ENCODE peak calls at places on chromosomes 3 and 15, in six cellular contexts. Q is transverse colon, C is GM12878, L is HCT116, K is testis, R is NB4. H is an unnamed sample.
A peak's percentile ranks its signal among the peaks of the same experiment; 100 is the strongest.

GRCh38 chr3:51966941-51967383 is 292 bp downstream of the PCBP4 start:
- DNase-seq in K (no peak), C (no peak), R (no peak), L (no peak), Q (no peak), H (no peak)

GRCh38 chr15:29140475-29141172 is 129.0 kb downstream of the NSMCE3 start:
- DNase-seq in C (no peak), R (no peak), L (no peak), K (no peak), Q (no peak), H (peak; percentile 78)

GRCh38 chr15:74208901-74209559 is 6.4 kb upstream of the STRA6 start:
- DNase-seq in L (no peak), Q (no peak), K (no peak), C (no peak), R (no peak), H (no peak)

GRCh38 chr3:38421679-38422336 is 31.9 kb upstream of the ACVR2B start:
- DNase-seq in L (no peak), C (no peak), R (no peak), Q (no peak), K (no peak), H (no peak)

GRCh38 chr3:111326144-111326995 is 215.6 kb upstream of the CD96 start:
- DNase-seq in C (no peak), Q (no peak), L (no peak), K (no peak), R (no peak), H (no peak)

GRCh38 chr3:72338942-72339749 is 509.1 kb downstream of the SHQ1 start:
- DNase-seq in C (peak; percentile 15), R (peak; percentile 33), L (peak; percentile 95), K (no peak), Q (no peak), H (no peak)

GRCh38 chr3:119637679-119638525 is 22.5 kb downstream of the POPDC2 start:
- DNase-seq in Q (no peak), R (peak; percentile 69), L (no peak), C (peak; percentile 82), K (no peak), H (no peak)

GRCh38 chr3:157393076-157393475 is 43.6 kb upstream of the PTX3 start:
- DNase-seq in C (no peak), R (no peak), L (no peak), K (no peak), Q (no peak), H (no peak)

GRCh38 chr3:17357035-17357710 is 385.3 kb downstream of the TBC1D5 start:
- DNase-seq in Q (no peak), K (no peak), R (no peak), L (no peak), C (no peak), H (no peak)

GRCh38 chr3:97827741-97828471 is 6.1 kb downstream of the CRYBG3 start:
- DNase-seq in C (no peak), K (no peak), Q (no peak), R (no peak), L (no peak), H (no peak)

GRCh38 chr3:23017800-23018199 is 185.3 kb upstream of the UBE2E2 start:
- DNase-seq in K (no peak), Q (no peak), R (no peak), C (no peak), L (no peak), H (no peak)

GRCh38 chr3:155854147-155854940 is at the start of gene SLC33A1:
- DNase-seq in C (peak; percentile 97), Q (peak; percentile 99), R (peak; percentile 99), L (peak; percentile 99), K (peak; percentile 99), H (peak; percentile 99)

GRCh38 chr3:23448998-23449537 is 245.9 kb downstream of the UBE2E2 start:
- DNase-seq in C (no peak), K (no peak), Q (no peak), R (no peak), L (no peak), H (no peak)

GRCh38 chr15:88476635-88477038 is 9.1 kb downstream of the MRPS11 start:
- DNase-seq in Q (no peak), K (peak; percentile 30), R (peak; percentile 61), C (no peak), L (peak; percentile 15), H (no peak)

GRCh38 chr3:45711936-45712335 is 22.7 kb downstream of the SACM1L start:
- DNase-seq in R (peak; percentile 13), L (no peak), K (no peak), C (no peak), Q (no peak), H (no peak)

GRCh38 chr15:69648775-69649735 is 196.4 kb downstream of the RPLP1 start:
- DNase-seq in R (no peak), Q (no peak), L (no peak), C (no peak), K (no peak), H (no peak)

GRCh38 chr15:48415036-48415886 is 84.0 kb downstream of the DUT start:
- DNase-seq in L (no peak), C (no peak), R (no peak), K (no peak), Q (no peak), H (peak; percentile 83)

GRCh38 chr15:63513728-63514127 is 9.3 kb downstream of the USP3 start:
- DNase-seq in R (no peak), Q (no peak), K (no peak), C (no peak), L (no peak), H (no peak)

GRCh38 chr3:178310833-178311380 is 225.3 kb upstream of the KCNMB2 start:
- DNase-seq in L (no peak), R (no peak), C (no peak), Q (no peak), K (no peak), H (no peak)

GRCh38 chr15:77633134-77633912 is 611 bp upstream of the LINGO1 start:
- DNase-seq in K (peak; percentile 91), C (no peak), L (peak; percentile 74), Q (peak; percentile 90), R (peak; percentile 84), H (peak; percentile 77)

GRCh38 chr15:47337836-47338235 is 379.5 kb upstream of the SEMA6D start:
- DNase-seq in R (no peak), Q (no peak), C (no peak), K (no peak), L (no peak), H (no peak)

GRCh38 chr15:70151441-70151840 is 53.7 kb upstream of the TLE3 start:
- DNase-seq in Q (no peak), L (no peak), K (no peak), R (no peak), C (no peak), H (no peak)

GRCh38 chr15:36430280-36430679 is 149.1 kb upstream of the CDIN1 start:
- DNase-seq in K (no peak), Q (no peak), C (no peak), R (no peak), L (no peak), H (no peak)

GRCh38 chr3:37709946-37710345 is 151.7 kb upstream of the CTDSPL start:
- DNase-seq in R (no peak), C (no peak), K (no peak), L (no peak), Q (no peak), H (no peak)

GRCh38 chr15:74962671-74963070 is 6.1 kb upstream of the RPP25 start:
- DNase-seq in K (no peak), Q (no peak), L (no peak), R (no peak), C (no peak), H (no peak)

GRCh38 chr3:188607810-188608209 is 453.9 kb downstream of the LPP start:
- DNase-seq in C (no peak), L (no peak), R (no peak), K (no peak), Q (no peak), H (no peak)

GRCh38 chr3:188605231-188605630 is 451.3 kb downstream of the LPP start:
- DNase-seq in R (no peak), K (no peak), C (no peak), Q (no peak), L (no peak), H (no peak)

GRCh38 chr3:188602620-188603019 is 448.7 kb downstream of the LPP start:
- DNase-seq in K (no peak), Q (no peak), L (no peak), C (no peak), R (no peak), H (no peak)

GRCh38 chr3:188605960-188606359 is 452.0 kb downstream of the LPP start:
- DNase-seq in K (no peak), C (no peak), R (no peak), Q (no peak), L (no peak), H (no peak)

DNA sequence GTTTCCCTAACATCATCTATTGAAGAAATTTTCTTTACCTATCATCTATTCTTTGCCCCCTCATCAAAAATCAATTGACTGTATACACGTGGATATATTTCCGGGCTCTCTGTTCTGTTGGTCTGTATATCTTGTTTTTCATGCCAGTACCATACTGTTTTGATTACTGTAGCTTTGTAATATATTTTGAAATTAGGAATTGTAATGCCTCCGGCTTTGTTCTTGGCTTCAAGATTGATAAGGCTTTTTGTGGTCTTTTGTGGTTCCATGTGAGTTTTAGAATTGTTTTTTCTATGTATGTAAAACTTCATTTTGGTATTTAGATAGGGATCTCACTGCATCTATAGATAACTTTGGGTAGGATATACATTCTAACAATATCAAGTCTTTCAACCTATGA is 454.4 kb downstream of the LPP start:
- DNase-seq in L (no peak), Q (no peak), R (no peak), C (no peak), K (no peak), H (no peak)
- TF ChIP-seq CTCF in L (no peak), Q (no peak), R (no peak), C (no peak), K (no peak), H (no peak)

GRCh38 chr3:49500408-49501257 is 30.6 kb downstream of the DAG1 start:
- DNase-seq in R (peak; percentile 59), K (peak; percentile 67), L (peak; percentile 81), Q (peak; percentile 68), C (no peak), H (peak; percentile 90)
- TF ChIP-seq POLR2A in R (no peak), K (no peak), L (no peak), Q (no peak), C (no peak), H (no peak)

GRCh38 chr3:42088803-42089520 is 2.2 kb upstream of the TRAK1 start:
- DNase-seq in C (no peak), K (no peak), Q (no peak), L (no peak), R (no peak), H (no peak)

GRCh38 chr3:42094992-42095391 is 3.8 kb downstream of the TRAK1 start:
- DNase-seq in C (no peak), L (no peak), K (no peak), R (no peak), Q (no peak), H (no peak)

GRCh38 chr3:42094128-42094527 is 3.0 kb downstream of the TRAK1 start:
- DNase-seq in R (no peak), K (no peak), L (no peak), Q (no peak), C (peak; percentile 64), H (no peak)

GRCh38 chr3:42092006-42092405 is 849 bp downstream of the TRAK1 start:
- DNase-seq in C (no peak), L (no peak), R (no peak), Q (no peak), K (no peak), H (no peak)

GRCh38 chr3:42090973-42091731 is at the start of gene TRAK1:
- DNase-seq in R (no peak), L (no peak), K (peak; percentile 83), C (no peak), Q (no peak), H (peak; percentile 66)
- H3K4me3 ChIP-seq in R (no peak within 1 kb of the TSS), L (no peak within 1 kb of the TSS), K (no peak within 1 kb of the TSS), C (peak within 1 kb of the TSS; percentile 23), Q (peak within 1 kb of the TSS; percentile 20), H (no peak within 1 kb of the TSS)

GRCh38 chr3:194871143-194871863 is 185.6 kb downstream of the FAM43A start:
- DNase-seq in R (peak; percentile 74), K (peak; percentile 75), Q (peak; percentile 88), L (peak; percentile 60), C (no peak), H (peak; percentile 74)
- TF ChIP-seq CTCF in R (no peak), K (no peak), Q (no peak), L (no peak), C (no peak), H (no peak)

H was measured in lower leg skin.